ENCODE peak calls at places on chromosomes 16 and 17, in seven cellular contexts. Y is right lobe of liver; L is CD8-positive, alpha-beta T cell; N is mucosa of descending colon; I is kidney epithelial cell; T is tibial artery; H is CD4-positive, alpha-beta T cell. W is an unnamed sample.

GRCh38 chr17:41121742-41122141 is 2.2 kb downstream of the KRTAP4-12 start:
- DNase-seq in Y (no peak), L (no peak), N (no peak), I (no peak), T (no peak), H (no peak), W (no peak)

GRCh38 chr17:50364715-50365114 is 8.3 kb downstream of the MRPL27 start:
- DNase-seq in Y (peak), L (no peak), N (no peak), I (no peak), T (no peak), H (no peak), W (no peak)

GRCh38 chr17:33944412-33944811 is 310.7 kb upstream of the CCL2 start:
- DNase-seq in Y (no peak), L (no peak), N (no peak), I (no peak), T (no peak), H (no peak), W (no peak)

GRCh38 chr17:70047619-70048018 is 27.4 kb upstream of the KCNJ16 start:
- DNase-seq in Y (no peak), L (no peak), N (no peak), I (no peak), T (no peak), H (no peak), W (no peak)

GRCh38 chr16:47460301-47460754 is 535 bp downstream of the ITFG1 start:
- DNase-seq in Y (no peak), L (no peak), N (no peak), I (no peak), T (peak), H (no peak), W (no peak)

GRCh38 chr17:2081564-2081963 is 26.7 kb downstream of the HIC1 start:
- DNase-seq in Y (no peak), L (no peak), N (no peak), I (no peak), T (no peak), H (no peak), W (no peak)

GRCh38 chr17:40068129-40068581 is 5.4 kb downstream of the THRA start:
- DNase-seq in Y (no peak), L (no peak), N (peak), I (no peak), T (no peak), H (no peak), W (no peak)

GRCh38 chr17:16908282-16908681 is 63.6 kb downstream of the TNFRSF13B start:
- DNase-seq in Y (no peak), L (no peak), N (no peak), I (no peak), T (no peak), H (no peak), W (no peak)

GRCh38 chr16:25093208-25094061 is 18.1 kb upstream of the LCMT1 start:
- DNase-seq in Y (no peak), L (no peak), N (no peak), I (no peak), T (no peak), H (no peak), W (no peak)

GRCh38 chr16:77775911-77776909 is 12.2 kb upstream of the VAT1L start:
- DNase-seq in Y (peak), L (no peak), N (no peak), I (no peak), T (no peak), H (no peak), W (no peak)

GRCh38 chr16:17529982-17530760 is 59.4 kb upstream of the XYLT1 start:
- DNase-seq in Y (no peak), L (no peak), N (no peak), I (no peak), T (no peak), H (peak), W (peak)

GRCh38 chr16:87441886-87442580 is 49.9 kb downstream of the MAP1LC3B start:
- DNase-seq in Y (no peak), L (no peak), N (peak), I (no peak), T (no peak), H (no peak), W (no peak)

GRCh38 chr17:20191066-20191465 is 181.9 kb downstream of the SPECC1 start:
- DNase-seq in Y (no peak), L (no peak), N (no peak), I (no peak), T (no peak), H (no peak), W (no peak)

GRCh38 chr16:58264007-58264406 is 30.8 kb downstream of the PRSS54 start:
- DNase-seq in Y (no peak), L (no peak), N (no peak), I (no peak), T (no peak), H (no peak), W (no peak)

GRCh38 chr17:66214893-66215528 is 14.2 kb downstream of the APOH start:
- DNase-seq in Y (no peak), L (no peak), N (no peak), I (no peak), T (no peak), H (no peak), W (no peak)

GRCh38 chr16:89360760-89361435 is 129.5 kb downstream of the ANKRD11 start:
- DNase-seq in Y (peak), L (peak), N (peak), I (no peak), T (no peak), H (peak), W (peak)

GRCh38 chr16:85422374-85423185 is 190.5 kb upstream of the GSE1 start:
- DNase-seq in Y (peak), L (peak), N (peak), I (no peak), T (peak), H (no peak), W (no peak)

GRCh38 chr17:83052241-83052564 is 27.2 kb upstream of the METRNL start:
- DNase-seq in Y (no peak), L (peak), N (no peak), I (no peak), T (no peak), H (no peak), W (no peak)
- TF ChIP-seq CTCF in Y (no peak), L (no peak), N (no peak), I (no peak), T (no peak), H (no peak), W (no peak)

DNA sequence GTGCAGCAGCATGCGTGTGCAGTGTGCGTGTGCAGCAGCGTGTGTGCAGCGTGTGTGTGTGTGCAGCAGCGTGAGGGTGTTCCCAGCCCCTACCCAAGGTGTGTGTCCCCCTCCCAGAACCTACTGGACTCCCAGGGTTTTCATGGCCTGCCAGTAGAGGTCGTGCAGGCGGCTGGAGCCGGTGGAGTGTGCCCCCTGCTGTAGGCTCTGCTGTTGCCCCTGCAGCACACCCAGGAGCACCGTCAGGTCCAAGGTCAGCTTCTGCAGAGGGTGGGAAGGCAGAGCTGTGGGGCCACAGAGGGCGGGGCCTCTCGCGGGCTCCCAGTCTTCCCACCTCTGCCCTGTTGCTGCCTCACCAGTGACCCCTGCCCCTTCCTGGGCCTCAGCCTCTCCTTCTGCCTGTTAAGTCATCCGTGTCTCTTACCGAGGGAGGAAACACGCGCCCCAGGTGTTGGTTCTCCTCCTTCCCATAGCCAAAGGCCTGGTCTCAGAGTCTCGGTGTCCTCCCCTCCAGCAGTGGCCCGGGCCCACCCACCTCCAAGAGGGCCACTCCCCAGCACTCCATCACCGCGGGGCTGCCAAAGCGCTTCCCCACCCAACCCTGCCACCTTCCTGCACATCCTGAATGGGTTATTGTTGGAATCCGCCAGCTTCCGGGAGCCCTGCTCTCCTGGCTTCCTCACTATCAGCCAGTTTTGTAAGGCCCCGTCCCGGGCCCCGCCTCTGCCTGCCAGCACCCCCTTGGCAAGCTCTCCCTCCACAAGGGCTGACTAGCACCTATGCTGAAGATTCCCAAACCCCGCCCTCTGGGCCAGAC is 14.8 kb downstream of the MYBBP1A start:
- DNase-seq in Y (peak), L (no peak), N (no peak), I (no peak), T (no peak), H (no peak), W (no peak)
- TF ChIP-seq CTCF in Y (no peak), L (no peak), N (no peak), I (peak), T (no peak), H (no peak), W (no peak)

DNA sequence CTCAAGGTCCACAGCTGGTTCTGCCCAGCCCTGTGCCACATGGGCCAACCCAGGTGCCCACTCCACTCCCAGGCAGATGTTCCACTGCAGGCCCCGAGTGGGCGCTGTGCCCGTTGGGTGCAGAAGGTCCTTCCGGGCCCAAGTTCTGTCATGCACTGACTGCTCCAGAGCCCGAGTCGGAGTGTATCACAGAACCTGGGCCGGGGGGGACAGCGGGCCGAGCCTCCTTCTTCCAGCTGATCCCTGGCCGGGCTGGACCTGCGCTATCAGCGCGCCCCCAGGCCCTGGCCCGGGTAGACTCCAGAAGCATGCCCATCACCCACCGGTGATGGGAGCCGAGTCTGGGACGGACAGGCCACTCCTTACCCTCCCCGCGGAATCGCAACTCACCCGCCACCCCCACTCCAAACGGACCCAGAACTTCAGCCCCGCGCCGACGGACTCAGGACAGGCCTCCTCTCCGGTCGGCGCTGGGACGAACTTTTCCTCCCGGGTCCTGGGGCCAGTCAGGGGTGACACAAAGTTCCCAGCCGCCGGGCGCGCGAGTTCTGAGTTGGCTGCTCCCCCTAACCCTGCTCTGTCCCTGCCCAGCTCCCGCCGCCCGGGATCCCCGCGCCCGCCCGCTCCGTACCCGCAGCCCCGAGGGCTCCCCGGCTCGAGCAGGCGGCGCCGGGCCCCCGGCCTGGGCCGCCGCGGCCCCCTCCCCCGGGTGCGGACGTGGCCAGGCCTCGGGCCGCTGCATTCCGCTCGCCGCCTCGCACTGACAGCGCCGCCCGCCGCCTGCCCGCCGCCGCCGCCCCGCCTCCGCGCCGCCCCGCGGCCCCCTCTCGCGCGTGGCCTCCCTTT is at the start of gene COPZ2:
- DNase-seq in Y (peak), L (peak), N (peak), I (no peak), T (peak), H (peak), W (peak)
- TF ChIP-seq CTCF in Y (peak), L (peak), N (peak), I (peak), T (peak), H (peak), W (peak)

GRCh38 chr16:67868290-67868689 is 4.6 kb upstream of the EDC4 start:
- DNase-seq in Y (no peak), L (no peak), N (no peak), I (no peak), T (no peak), H (no peak), W (no peak)

GRCh38 chr16:67861877-67862276 is 11.0 kb upstream of the EDC4 start:
- DNase-seq in Y (no peak), L (no peak), N (no peak), I (no peak), T (no peak), H (no peak), W (no peak)

GRCh38 chr16:67862623-67863583 is 9.9 kb upstream of the EDC4 start:
- DNase-seq in Y (no peak), L (no peak), N (no peak), I (no peak), T (peak), H (no peak), W (no peak)

GRCh38 chr16:67864594-67864993 is 8.3 kb upstream of the EDC4 start:
- DNase-seq in Y (no peak), L (no peak), N (no peak), I (no peak), T (no peak), H (no peak), W (no peak)

DNA sequence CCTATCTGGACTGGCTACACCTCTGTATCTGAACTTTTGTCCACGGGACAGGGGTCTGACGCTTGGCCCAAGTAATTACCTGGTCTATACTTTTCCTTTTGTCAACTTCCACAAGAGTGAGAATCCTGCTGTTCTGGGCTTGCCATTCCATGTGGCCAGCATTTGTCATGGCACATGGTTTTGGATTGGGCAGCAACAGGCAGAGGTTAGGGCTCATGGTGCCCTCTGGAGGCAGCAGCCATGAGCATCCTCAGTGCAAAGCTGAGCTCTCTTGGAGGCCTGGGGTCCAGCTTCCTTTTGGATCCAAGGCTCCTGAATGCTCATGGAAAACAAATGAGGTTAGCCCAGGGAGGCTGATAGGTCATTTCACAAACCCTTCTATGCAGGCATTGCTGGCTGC is 7.5 kb upstream of the EDC4 start:
- DNase-seq in Y (no peak), L (no peak), N (no peak), I (no peak), T (no peak), H (no peak), W (no peak)
- TF ChIP-seq CTCF in Y (peak), L (no peak), N (no peak), I (peak), T (no peak), H (peak), W (no peak)

W was measured in natural killer cell.